ENCODE peak calls at places on chromosomes 1 and 21, in eight cellular contexts. One of them, this sample, is unnamed.

GRCh38 chr21:36175771-36176565 is 19.3 kb downstream of the DOP1B start:
- DNase-seq in mesenteric fat pad: no peak
- DNase-seq in T1000: no peak
- DNase-seq in AG20443: no peak
- DNase-seq in nephron progenitor cell: no peak
- DNase-seq in T-helper 2 cell: no peak
- DNase-seq in nucleus accumbens: no peak
- DNase-seq in EH: no peak
- DNase-seq in this sample: no peak

GRCh38 chr21:42434884-42435283 is 31.2 kb downstream of the UBASH3A start:
- DNase-seq in mesenteric fat pad: no peak
- DNase-seq in T1000: no peak
- DNase-seq in AG20443: no peak
- DNase-seq in nephron progenitor cell: no peak
- DNase-seq in T-helper 2 cell: no peak
- DNase-seq in nucleus accumbens: no peak
- DNase-seq in EH: no peak
- DNase-seq in this sample: no peak

GRCh38 chr1:164689672-164690655 is 131.0 kb downstream of the PBX1 start:
- DNase-seq in mesenteric fat pad: no peak
- DNase-seq in T1000: no peak
- DNase-seq in AG20443: no peak
- DNase-seq in nephron progenitor cell: no peak
- DNase-seq in T-helper 2 cell: no peak
- DNase-seq in nucleus accumbens: no peak
- DNase-seq in EH: no peak
- DNase-seq in this sample: no peak

GRCh38 chr1:81654147-81654546 is 146.6 kb upstream of the ADGRL2 start:
- DNase-seq in mesenteric fat pad: no peak
- DNase-seq in T1000: no peak
- DNase-seq in AG20443: no peak
- DNase-seq in nephron progenitor cell: no peak
- DNase-seq in T-helper 2 cell: no peak
- DNase-seq in nucleus accumbens: no peak
- DNase-seq in EH: no peak
- DNase-seq in this sample: no peak

GRCh38 chr1:173508541-173508940 is 31.4 kb downstream of the PRDX6 start:
- DNase-seq in mesenteric fat pad: no peak
- DNase-seq in T1000: no peak
- DNase-seq in AG20443: no peak
- DNase-seq in nephron progenitor cell: no peak
- DNase-seq in T-helper 2 cell: no peak
- DNase-seq in nucleus accumbens: no peak
- DNase-seq in EH: no peak
- DNase-seq in this sample: no peak

GRCh38 chr1:2134604-2135307 is 59.8 kb downstream of the FAAP20 start:
- DNase-seq in mesenteric fat pad: no peak
- DNase-seq in T1000: no peak
- DNase-seq in AG20443: no peak
- DNase-seq in nephron progenitor cell: no peak
- DNase-seq in T-helper 2 cell: no peak
- DNase-seq in nucleus accumbens: no peak
- DNase-seq in EH: no peak
- DNase-seq in this sample: no peak

GRCh38 chr1:25468037-25468436 is 37.3 kb downstream of the MACO1 start:
- DNase-seq in mesenteric fat pad: no peak
- DNase-seq in T1000: no peak
- DNase-seq in AG20443: no peak
- DNase-seq in nephron progenitor cell: no peak
- DNase-seq in T-helper 2 cell: no peak
- DNase-seq in nucleus accumbens: no peak
- DNase-seq in EH: peak; percentile 8
- DNase-seq in this sample: no peak

GRCh38 chr1:17540255-17541001 is 930 bp downstream of the ARHGEF10L start:
- DNase-seq in mesenteric fat pad: no peak
- DNase-seq in T1000: no peak
- DNase-seq in AG20443: peak; percentile 81
- DNase-seq in nephron progenitor cell: peak; percentile 63
- DNase-seq in T-helper 2 cell: no peak
- DNase-seq in nucleus accumbens: peak; percentile 56
- DNase-seq in EH: peak; percentile 76
- DNase-seq in this sample: no peak

GRCh38 chr21:34930971-34931370 is 118.1 kb downstream of the RUNX1 start:
- DNase-seq in mesenteric fat pad: no peak
- DNase-seq in T1000: no peak
- DNase-seq in AG20443: peak; percentile 32
- DNase-seq in nephron progenitor cell: no peak
- DNase-seq in T-helper 2 cell: no peak
- DNase-seq in nucleus accumbens: no peak
- DNase-seq in EH: peak; percentile 67
- DNase-seq in this sample: no peak

GRCh38 chr1:181044449-181044966 is 10.7 kb downstream of the MR1 start:
- DNase-seq in mesenteric fat pad: no peak
- DNase-seq in T1000: no peak
- DNase-seq in AG20443: no peak
- DNase-seq in nephron progenitor cell: no peak
- DNase-seq in T-helper 2 cell: no peak
- DNase-seq in nucleus accumbens: no peak
- DNase-seq in EH: no peak
- DNase-seq in this sample: no peak

GRCh38 chr1:150221552-150221951 is 14.4 kb downstream of the ANP32E start:
- DNase-seq in mesenteric fat pad: no peak
- DNase-seq in T1000: no peak
- DNase-seq in AG20443: peak; percentile 49
- DNase-seq in nephron progenitor cell: no peak
- DNase-seq in T-helper 2 cell: no peak
- DNase-seq in nucleus accumbens: no peak
- DNase-seq in EH: peak; percentile 50
- DNase-seq in this sample: no peak

GRCh38 chr1:179217943-179218507 is 11.5 kb downstream of the ABL2 start:
- DNase-seq in mesenteric fat pad: no peak
- DNase-seq in T1000: no peak
- DNase-seq in AG20443: peak; percentile 47
- DNase-seq in nephron progenitor cell: no peak
- DNase-seq in T-helper 2 cell: no peak
- DNase-seq in nucleus accumbens: no peak
- DNase-seq in EH: peak; percentile 60
- DNase-seq in this sample: no peak

GRCh38 chr1:26530898-26531598 is 1.5 kb downstream of the RPS6KA1 start:
- DNase-seq in mesenteric fat pad: no peak
- DNase-seq in T1000: peak; percentile 71
- DNase-seq in AG20443: peak; percentile 43
- DNase-seq in nephron progenitor cell: peak; percentile 37
- DNase-seq in T-helper 2 cell: no peak
- DNase-seq in nucleus accumbens: no peak
- DNase-seq in EH: peak; percentile 62
- DNase-seq in this sample: no peak

GRCh38 chr1:9449106-9449627 is 90.1 kb upstream of the SLC25A33 start:
- DNase-seq in mesenteric fat pad: no peak
- DNase-seq in T1000: peak; percentile 14
- DNase-seq in AG20443: peak; percentile 47
- DNase-seq in nephron progenitor cell: no peak
- DNase-seq in T-helper 2 cell: no peak
- DNase-seq in nucleus accumbens: no peak
- DNase-seq in EH: peak; percentile 87
- DNase-seq in this sample: no peak

GRCh38 chr1:164726235-164726634 is 167.3 kb downstream of the PBX1 start:
- DNase-seq in mesenteric fat pad: no peak
- DNase-seq in T1000: peak; percentile 4
- DNase-seq in AG20443: peak; percentile 73
- DNase-seq in nephron progenitor cell: no peak
- DNase-seq in T-helper 2 cell: no peak
- DNase-seq in nucleus accumbens: no peak
- DNase-seq in EH: peak; percentile 98
- DNase-seq in this sample: no peak

GRCh38 chr21:41710823-41711160 is 56.1 kb downstream of the RIPK4 start:
- DNase-seq in mesenteric fat pad: no peak
- DNase-seq in T1000: no peak
- DNase-seq in AG20443: no peak
- DNase-seq in nephron progenitor cell: no peak
- DNase-seq in T-helper 2 cell: no peak
- DNase-seq in nucleus accumbens: no peak
- DNase-seq in EH: no peak
- DNase-seq in this sample: no peak

GRCh38 chr1:244137725-244138124 is 86.6 kb downstream of the ZBTB18 start:
- DNase-seq in mesenteric fat pad: no peak
- DNase-seq in T1000: no peak
- DNase-seq in AG20443: peak; percentile 33
- DNase-seq in nephron progenitor cell: no peak
- DNase-seq in T-helper 2 cell: no peak
- DNase-seq in nucleus accumbens: no peak
- DNase-seq in EH: peak; percentile 16
- DNase-seq in this sample: no peak

GRCh38 chr1:48017716-48018115 is 20.5 kb upstream of the TRABD2B start:
- DNase-seq in mesenteric fat pad: peak; percentile 33
- DNase-seq in T1000: no peak
- DNase-seq in AG20443: peak; percentile 37
- DNase-seq in nephron progenitor cell: no peak
- DNase-seq in T-helper 2 cell: no peak
- DNase-seq in nucleus accumbens: no peak
- DNase-seq in EH: peak; percentile 11
- DNase-seq in this sample: no peak

GRCh38 chr1:16348414-16349182 is 3.7 kb downstream of the FBXO42 start:
- DNase-seq in mesenteric fat pad: no peak
- DNase-seq in T1000: no peak
- DNase-seq in AG20443: peak; percentile 67
- DNase-seq in nephron progenitor cell: no peak
- DNase-seq in T-helper 2 cell: no peak
- DNase-seq in nucleus accumbens: no peak
- DNase-seq in EH: peak; percentile 95
- DNase-seq in this sample: no peak

GRCh38 chr1:229664133-229664689 is 38.2 kb downstream of the URB2 start:
- DNase-seq in mesenteric fat pad: no peak
- DNase-seq in T1000: peak; percentile 73
- DNase-seq in AG20443: no peak
- DNase-seq in nephron progenitor cell: no peak
- DNase-seq in T-helper 2 cell: peak; percentile 32
- DNase-seq in nucleus accumbens: no peak
- DNase-seq in EH: peak; percentile 21
- DNase-seq in this sample: peak; percentile 80

GRCh38 chr1:17125756-17126237 is 6.5 kb upstream of the PADI2 start:
- DNase-seq in mesenteric fat pad: peak; percentile 95
- DNase-seq in T1000: peak; percentile 72
- DNase-seq in AG20443: peak; percentile 92
- DNase-seq in nephron progenitor cell: peak; percentile 98
- DNase-seq in T-helper 2 cell: peak; percentile 63
- DNase-seq in nucleus accumbens: peak; percentile 70
- DNase-seq in EH: peak; percentile 82
- DNase-seq in this sample: peak; percentile 81

GRCh38 chr21:32322103-32322502 is 23.4 kb downstream of the MRAP start:
- DNase-seq in mesenteric fat pad: no peak
- DNase-seq in T1000: no peak
- DNase-seq in AG20443: no peak
- DNase-seq in nephron progenitor cell: no peak
- DNase-seq in T-helper 2 cell: no peak
- DNase-seq in nucleus accumbens: no peak
- DNase-seq in EH: no peak
- DNase-seq in this sample: no peak

GRCh38 chr1:44505210-44505993 is 100.3 kb downstream of the RNF220 start:
- DNase-seq in mesenteric fat pad: no peak
- DNase-seq in T1000: no peak
- DNase-seq in AG20443: no peak
- DNase-seq in nephron progenitor cell: no peak
- DNase-seq in T-helper 2 cell: no peak
- DNase-seq in nucleus accumbens: no peak
- DNase-seq in EH: peak; percentile 5
- DNase-seq in this sample: no peak

GRCh38 chr1:46400398-46400797 is 6.3 kb downstream of the FAAH start:
- DNase-seq in mesenteric fat pad: no peak
- DNase-seq in T1000: no peak
- DNase-seq in AG20443: no peak
- DNase-seq in nephron progenitor cell: no peak
- DNase-seq in T-helper 2 cell: no peak
- DNase-seq in nucleus accumbens: no peak
- DNase-seq in EH: no peak
- DNase-seq in this sample: no peak

GRCh38 chr21:15592271-15592860 is 137.4 kb upstream of the USP25 start:
- DNase-seq in mesenteric fat pad: no peak
- DNase-seq in T1000: peak; percentile 0
- DNase-seq in AG20443: peak; percentile 52
- DNase-seq in nephron progenitor cell: peak; percentile 3
- DNase-seq in T-helper 2 cell: no peak
- DNase-seq in nucleus accumbens: no peak
- DNase-seq in EH: peak; percentile 41
- DNase-seq in this sample: no peak

GRCh38 chr1:181141431-181141910 is 53.0 kb downstream of the IER5 start:
- DNase-seq in mesenteric fat pad: no peak
- DNase-seq in T1000: peak; percentile 57
- DNase-seq in AG20443: peak; percentile 77
- DNase-seq in nephron progenitor cell: no peak
- DNase-seq in T-helper 2 cell: no peak
- DNase-seq in nucleus accumbens: no peak
- DNase-seq in EH: peak; percentile 93
- DNase-seq in this sample: no peak

GRCh38 chr1:230861970-230862595 is 6.2 kb downstream of the C1orf198 start:
- DNase-seq in mesenteric fat pad: no peak
- DNase-seq in T1000: no peak
- DNase-seq in AG20443: no peak
- DNase-seq in nephron progenitor cell: no peak
- DNase-seq in T-helper 2 cell: no peak
- DNase-seq in nucleus accumbens: no peak
- DNase-seq in EH: no peak
- DNase-seq in this sample: no peak

GRCh38 chr1:226308166-226308722 is 720 bp downstream of the LIN9 start:
- DNase-seq in mesenteric fat pad: no peak
- DNase-seq in T1000: no peak
- DNase-seq in AG20443: no peak
- DNase-seq in nephron progenitor cell: no peak
- DNase-seq in T-helper 2 cell: no peak
- DNase-seq in nucleus accumbens: peak; percentile 26
- DNase-seq in EH: no peak
- DNase-seq in this sample: no peak

GRCh38 chr1:233599542-233600073 is 14.3 kb upstream of the KCNK1 start:
- DNase-seq in mesenteric fat pad: no peak
- DNase-seq in T1000: no peak
- DNase-seq in AG20443: no peak
- DNase-seq in nephron progenitor cell: no peak
- DNase-seq in T-helper 2 cell: no peak
- DNase-seq in nucleus accumbens: no peak
- DNase-seq in EH: no peak
- DNase-seq in this sample: no peak

GRCh38 chr1:181038399-181038873 is 4.7 kb downstream of the MR1 start:
- DNase-seq in mesenteric fat pad: no peak
- DNase-seq in T1000: peak; percentile 67
- DNase-seq in AG20443: peak; percentile 78
- DNase-seq in nephron progenitor cell: peak; percentile 53
- DNase-seq in T-helper 2 cell: no peak
- DNase-seq in nucleus accumbens: peak; percentile 19
- DNase-seq in EH: peak; percentile 80
- DNase-seq in this sample: peak; percentile 63

GRCh38 chr1:113975211-113975895 is 3.9 kb upstream of the OLFML3 start:
- DNase-seq in mesenteric fat pad: no peak
- DNase-seq in T1000: no peak
- DNase-seq in AG20443: peak; percentile 33
- DNase-seq in nephron progenitor cell: no peak
- DNase-seq in T-helper 2 cell: no peak
- DNase-seq in nucleus accumbens: no peak
- DNase-seq in EH: peak; percentile 68
- DNase-seq in this sample: no peak

This sample was measured in CD8-positive, alpha-beta memory T cell.